ENCODE peak calls at places on chromosomes 3 and 15, in four cellular contexts. One of them, this sample, is unnamed.

GRCh38 chr3:34863485-34863884 is 775.8 kb upstream of the ARPP21 start:
- DNase-seq in GM12878: no peak
- DNase-seq in IMR-90: no peak
- DNase-seq in K562: no peak
- DNase-seq in this sample: no peak

GRCh38 chr3:98901032-98901464 is 447 bp downstream of the DCBLD2 start:
- DNase-seq in K562: peak
- DNase-seq in IMR-90: peak
- DNase-seq in GM12878: no peak
- DNase-seq in this sample: peak

GRCh38 chr3:16838561-16838960 is 46.2 kb upstream of the PLCL2 start:
- DNase-seq in K562: no peak
- DNase-seq in GM12878: no peak
- DNase-seq in IMR-90: no peak
- DNase-seq in this sample: no peak

GRCh38 chr3:152268501-152269422 is at the start of gene MBNL1:
- DNase-seq in IMR-90: peak
- DNase-seq in GM12878: no peak
- DNase-seq in K562: peak
- DNase-seq in this sample: peak

GRCh38 chr3:195282982-195283381 is 12.0 kb upstream of the XXYLT1 start:
- DNase-seq in GM12878: no peak
- DNase-seq in K562: no peak
- DNase-seq in IMR-90: no peak
- DNase-seq in this sample: no peak

GRCh38 chr3:58659051-58659675 is 7.4 kb downstream of the FAM3D start:
- DNase-seq in IMR-90: peak
- DNase-seq in GM12878: no peak
- DNase-seq in K562: peak
- DNase-seq in this sample: peak

GRCh38 chr3:50221051-50221412 is 15.0 kb upstream of the GNAI2 start:
- DNase-seq in K562: no peak
- DNase-seq in GM12878: no peak
- DNase-seq in IMR-90: no peak
- DNase-seq in this sample: no peak

GRCh38 chr3:114756506-114757279 is 390.4 kb downstream of the ZBTB20 start:
- DNase-seq in K562: no peak
- DNase-seq in GM12878: no peak
- DNase-seq in IMR-90: peak
- DNase-seq in this sample: no peak

GRCh38 chr3:38019658-38020341 is 9.6 kb downstream of the PLCD1 start:
- DNase-seq in GM12878: no peak
- DNase-seq in K562: peak
- DNase-seq in IMR-90: no peak
- DNase-seq in this sample: no peak

GRCh38 chr3:128412180-128413002 is 54.3 kb downstream of the DNAJB8 start:
- DNase-seq in K562: peak
- DNase-seq in IMR-90: no peak
- DNase-seq in GM12878: no peak
- DNase-seq in this sample: no peak

GRCh38 chr3:170471149-170471548 is 52.5 kb downstream of the CLDN11 start:
- DNase-seq in GM12878: no peak
- DNase-seq in K562: no peak
- DNase-seq in IMR-90: peak
- DNase-seq in this sample: peak

GRCh38 chr3:45915518-45916231 is 27.6 kb upstream of the CXCR6 start:
- DNase-seq in K562: peak
- DNase-seq in IMR-90: peak
- DNase-seq in GM12878: peak
- DNase-seq in this sample: no peak

GRCh38 chr15:38558714-38559059 is 5.9 kb downstream of the RASGRP1 start:
- DNase-seq in K562: no peak
- DNase-seq in GM12878: no peak
- DNase-seq in IMR-90: peak
- DNase-seq in this sample: no peak

GRCh38 chr3:124851905-124852304 is 35.3 kb downstream of the ITGB5 start:
- DNase-seq in GM12878: no peak
- DNase-seq in K562: no peak
- DNase-seq in IMR-90: no peak
- DNase-seq in this sample: no peak

GRCh38 chr3:81242871-81243270 is 518.6 kb downstream of the GBE1 start:
- DNase-seq in GM12878: no peak
- DNase-seq in IMR-90: peak
- DNase-seq in K562: no peak
- DNase-seq in this sample: no peak

GRCh38 chr3:81244196-81244595 is 517.2 kb downstream of the GBE1 start:
- DNase-seq in GM12878: no peak
- DNase-seq in IMR-90: no peak
- DNase-seq in K562: no peak
- DNase-seq in this sample: no peak

GRCh38 chr3:81249540-81250029 is 511.9 kb downstream of the GBE1 start:
- DNase-seq in K562: no peak
- DNase-seq in IMR-90: peak
- DNase-seq in GM12878: no peak
- DNase-seq in this sample: no peak

GRCh38 chr3:81245043-81245442 is 516.4 kb downstream of the GBE1 start:
- DNase-seq in GM12878: no peak
- DNase-seq in K562: no peak
- DNase-seq in IMR-90: no peak
- DNase-seq in this sample: no peak

DNA sequence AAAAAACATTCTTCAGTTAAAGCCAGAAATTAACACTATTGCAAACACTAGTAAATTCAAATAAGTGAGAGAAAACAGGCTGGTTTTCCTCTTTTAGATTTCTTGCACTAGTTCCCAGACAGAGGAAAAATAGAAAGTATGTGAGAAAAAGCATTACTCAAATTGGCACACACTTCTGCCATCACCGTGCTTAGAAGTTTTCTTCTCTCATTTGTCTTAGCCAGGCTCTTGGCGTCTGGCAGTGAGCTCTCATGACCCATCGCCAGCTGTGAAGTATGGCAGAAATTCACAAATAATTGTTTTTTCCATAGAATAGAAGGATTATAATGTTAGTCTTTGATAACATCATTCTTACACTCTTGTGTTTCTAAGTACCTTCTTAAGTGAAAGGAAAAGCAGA is 515.9 kb downstream of the GBE1 start:
- DNase-seq in IMR-90: no peak
- DNase-seq in K562: no peak
- DNase-seq in GM12878: no peak
- DNase-seq in this sample: no peak
- H2AFZ ChIP-seq in IMR-90: no peak
- H2AFZ ChIP-seq in K562: no peak
- H2AFZ ChIP-seq in GM12878: no peak
- H2AFZ ChIP-seq in this sample: no peak

DNA sequence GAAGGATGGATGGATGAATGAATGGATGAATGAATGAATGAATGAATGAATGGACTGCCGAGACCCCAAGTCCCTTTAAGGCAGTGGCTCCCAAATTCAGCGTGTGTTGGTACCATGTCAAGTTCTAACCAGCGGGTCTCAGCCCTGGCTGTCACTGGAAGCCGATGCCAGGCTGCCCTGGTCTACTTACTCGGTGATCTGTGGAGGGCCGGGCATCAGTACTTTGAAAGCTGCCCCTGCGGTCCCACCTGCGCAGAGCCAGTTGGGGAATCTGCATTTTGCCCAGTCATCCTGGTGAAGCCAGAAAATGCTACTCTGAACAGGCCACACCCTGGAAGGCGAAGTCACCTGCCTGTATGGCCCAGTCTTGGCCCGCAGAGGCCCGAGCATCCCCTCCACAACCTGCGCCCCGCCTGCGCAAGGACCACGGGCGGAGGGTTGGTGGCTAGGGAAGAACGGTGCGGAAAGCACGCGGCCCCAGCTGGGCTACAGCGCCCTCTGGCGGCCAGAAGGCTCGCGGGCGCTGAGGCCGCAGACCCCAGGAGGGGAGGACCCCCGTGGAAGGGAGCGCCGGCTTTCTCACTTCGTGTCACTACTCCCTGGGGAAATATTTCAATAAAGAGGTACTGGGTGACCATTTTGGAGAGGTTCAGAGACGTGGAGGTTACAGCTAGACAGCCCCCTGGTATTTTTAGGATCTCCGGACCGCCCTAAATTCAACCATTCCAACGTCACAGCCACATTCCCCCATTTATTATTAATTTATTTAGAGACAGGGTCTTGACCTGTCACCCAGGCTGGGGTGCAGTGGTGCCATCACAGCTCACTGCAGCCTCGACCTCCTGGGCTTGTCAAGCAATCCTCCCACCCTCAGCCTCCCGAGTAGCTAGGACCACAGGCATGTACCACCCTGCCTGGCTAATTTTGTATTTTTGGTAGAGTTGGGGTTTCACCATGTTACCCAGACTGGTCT is 34.9 kb downstream of the PRKCD start:
- DNase-seq in K562: peak
- DNase-seq in IMR-90: peak
- DNase-seq in GM12878: no peak
- DNase-seq in this sample: no peak
- TF ChIP-seq CHD1 in K562: no peak
- TF ChIP-seq CHD1 in IMR-90: no peak
- TF ChIP-seq CHD1 in GM12878: no peak
- TF ChIP-seq CHD1 in this sample: no peak

DNA sequence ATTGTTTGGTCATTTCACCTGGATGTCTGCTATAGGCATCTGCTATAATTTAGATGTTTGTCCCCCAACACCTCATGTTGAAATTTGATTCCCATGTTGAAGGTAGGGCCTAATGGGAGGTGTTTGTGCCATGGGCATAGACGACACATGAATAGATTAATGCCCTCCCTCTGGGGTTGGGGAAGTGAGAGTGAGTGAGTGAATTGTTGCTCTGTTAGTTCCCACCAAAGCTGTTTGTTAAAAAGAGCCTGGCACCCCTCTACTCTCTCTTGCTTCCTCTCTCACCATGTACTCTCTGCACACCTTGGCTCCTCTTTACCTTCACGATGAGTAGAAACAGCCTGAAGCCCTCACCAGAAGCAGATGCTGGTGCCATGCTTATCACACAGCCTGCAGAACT is 23.9 kb upstream of the SORD start:
- DNase-seq in K562: no peak
- DNase-seq in IMR-90: no peak
- DNase-seq in GM12878: no peak
- DNase-seq in this sample: no peak
- H2AFZ ChIP-seq in K562: peak
- H2AFZ ChIP-seq in IMR-90: no peak
- H2AFZ ChIP-seq in GM12878: no peak
- H2AFZ ChIP-seq in this sample: no peak

DNA sequence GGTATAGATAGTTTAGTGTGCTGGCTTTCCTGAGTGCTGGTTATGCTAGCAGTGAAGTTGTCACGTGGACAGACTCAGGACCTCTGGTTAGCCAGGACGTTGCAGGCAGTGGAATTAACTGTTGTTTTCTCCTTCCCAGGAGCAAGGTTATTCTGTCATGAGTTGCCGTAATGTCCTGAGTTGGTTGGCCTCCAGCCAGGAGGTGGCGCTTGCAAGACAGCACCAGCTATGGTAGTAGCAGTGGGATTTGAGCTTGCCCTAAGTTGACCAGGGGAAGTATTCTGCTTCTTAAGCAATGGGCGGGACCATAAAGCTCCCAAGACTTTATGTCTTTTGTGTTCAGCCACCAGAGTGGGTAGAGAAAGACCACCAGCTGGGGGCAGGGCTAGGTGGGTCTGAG is 240.7 kb upstream of the DNAJC19 start:
- DNase-seq in GM12878: no peak
- DNase-seq in K562: no peak
- DNase-seq in IMR-90: no peak
- DNase-seq in this sample: peak
- TF ChIP-seq CHD1 in GM12878: no peak
- TF ChIP-seq CHD1 in K562: no peak
- TF ChIP-seq CHD1 in IMR-90: no peak
- TF ChIP-seq CHD1 in this sample: no peak

DNA sequence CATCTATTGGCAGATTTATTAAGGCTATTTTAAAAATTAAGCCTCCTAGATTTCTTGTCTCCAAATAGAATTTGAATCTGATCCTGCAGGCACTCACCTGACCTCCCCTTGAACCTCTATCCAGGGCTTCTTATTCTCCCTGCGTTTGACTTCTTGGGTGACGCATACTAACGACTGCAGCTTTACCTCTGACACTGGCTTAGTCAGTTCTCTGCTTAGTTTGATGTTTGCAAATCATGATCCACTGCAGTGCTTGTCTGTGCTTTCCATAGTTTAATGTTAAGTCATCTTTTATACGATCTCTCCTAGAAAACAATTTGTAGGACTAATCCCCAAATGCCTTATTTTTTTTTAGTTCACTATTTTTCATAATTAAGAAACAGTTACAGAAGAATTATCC is 233.1 kb downstream of the ROBO1 start:
- DNase-seq in IMR-90: no peak
- DNase-seq in GM12878: no peak
- DNase-seq in K562: no peak
- DNase-seq in this sample: no peak
- H2AFZ ChIP-seq in IMR-90: no peak
- H2AFZ ChIP-seq in GM12878: no peak
- H2AFZ ChIP-seq in K562: no peak
- H2AFZ ChIP-seq in this sample: no peak

GRCh38 chr15:41489641-41490040 is 4.0 kb upstream of the ITPKA start:
- DNase-seq in GM12878: no peak
- DNase-seq in K562: no peak
- DNase-seq in IMR-90: no peak
- DNase-seq in this sample: no peak

GRCh38 chr15:41491889-41492288 is 1.8 kb upstream of the ITPKA start:
- DNase-seq in K562: no peak
- DNase-seq in IMR-90: no peak
- DNase-seq in GM12878: no peak
- DNase-seq in this sample: no peak

GRCh38 chr15:41487802-41488201 is 5.9 kb upstream of the ITPKA start:
- DNase-seq in K562: no peak
- DNase-seq in GM12878: no peak
- DNase-seq in IMR-90: peak
- DNase-seq in this sample: no peak

GRCh38 chr15:41492597-41493204 is 973 bp upstream of the ITPKA start:
- DNase-seq in GM12878: no peak
- DNase-seq in IMR-90: no peak
- DNase-seq in K562: peak
- DNase-seq in this sample: no peak

GRCh38 chr15:41490355-41490754 is 3.3 kb upstream of the ITPKA start:
- DNase-seq in GM12878: peak
- DNase-seq in IMR-90: peak
- DNase-seq in K562: peak
- DNase-seq in this sample: no peak
- TF ChIP-seq CHD1 in GM12878: no peak
- TF ChIP-seq CHD1 in IMR-90: no peak
- TF ChIP-seq CHD1 in K562: no peak
- TF ChIP-seq CHD1 in this sample: no peak

This sample was measured in H1.